ENCODE peak calls at places on chromosomes 7 and 10, in nine cellular contexts. M is GM10248; X is HuH-7; G is activated CD4-positive, alpha-beta T cell treated with anti-CD3 and anti-CD28 coated beads, Interleukin-2, amount 50 U/mL, for 1 hour; S is SW480; R is NCI-H1105 treated with DMSO at 0.1 percent for 48 hours; O is A549; W is cardiac fibroblast; H is NCI-H226. F is an unnamed sample.

GRCh38 chr10:116110736-116111135 is 162.3 kb downstream of the GFRA1 start:
- DNase-seq in M (no peak), X (no peak), G (no peak), S (no peak), R (no peak), O (no peak), W (no peak), H (no peak), F (no peak)

GRCh38 chr10:12364559-12364958 is 15.2 kb downstream of the CAMK1D start:
- DNase-seq in M (no peak), X (no peak), G (no peak), S (no peak), R (no peak), O (no peak), W (no peak), H (no peak), F (no peak)

GRCh38 chr10:96890172-96890513 is 58.0 kb downstream of the LCOR start:
- DNase-seq in M (no peak), X (no peak), G (no peak), S (no peak), R (no peak), O (no peak), W (no peak), H (no peak), F (peak; percentile 8)

GRCh38 chr7:150735596-150736358 is 1.4 kb upstream of the GIMAP5 start:
- DNase-seq in M (no peak), X (no peak), G (no peak), S (no peak), R (no peak), O (no peak), W (no peak), H (no peak), F (no peak)

GRCh38 chr7:108316708-108317107 is 139.5 kb downstream of the NRCAM start:
- DNase-seq in M (no peak), X (no peak), G (no peak), S (no peak), R (no peak), O (no peak), W (no peak), H (no peak), F (no peak)

GRCh38 chr7:107815254-107815882 is 12.3 kb upstream of the SLC26A3 start:
- DNase-seq in M (peak; percentile 16), X (no peak), G (no peak), S (no peak), R (no peak), O (no peak), W (no peak), H (no peak), F (peak; percentile 8)

GRCh38 chr7:65285906-65286864 is 87.5 kb upstream of the ZNF92 start:
- DNase-seq in M (no peak), X (no peak), G (no peak), S (no peak), R (no peak), O (no peak), W (no peak), H (no peak), F (no peak)

GRCh38 chr7:100102950-100103840 is 1.8 kb downstream of the AP4M1 start:
- DNase-seq in M (no peak), X (no peak), G (no peak), S (peak; percentile 78), R (no peak), O (no peak), W (peak; percentile 77), H (peak; percentile 99), F (peak; percentile 30)

GRCh38 chr10:77289027-77289501 is 348.5 kb downstream of the KCNMA1 start:
- DNase-seq in M (no peak), X (no peak), G (no peak), S (no peak), R (no peak), O (no peak), W (no peak), H (no peak), F (no peak)

GRCh38 chr7:78134256-78134655 is 335.7 kb downstream of the PHTF2 start:
- DNase-seq in M (peak; percentile 39), X (no peak), G (no peak), S (peak; percentile 51), R (peak; percentile 45), O (peak; percentile 23), W (peak; percentile 62), H (peak; percentile 76), F (peak; percentile 19)